ENCODE peak calls at places on chromosomes 7 and 10, in six cellular contexts. One of them, this sample, is unnamed.

GRCh38 chr10:126191192-126191591 is 197.1 kb downstream of the ADAM12 start:
- DNase-seq in HT1080: no peak
- DNase-seq in M059J: peak
- DNase-seq in occipital lobe: no peak
- DNase-seq in stimulated activated CD4-positive, alpha-beta T cell treated with anti-CD3 and anti-CD28 coated beads, TNF-alpha, amount 100 ng/mL, for 1 hour: no peak
- DNase-seq in osteocyte: no peak
- DNase-seq in this sample: no peak

GRCh38 chr7:16718111-16718656 is 35.4 kb upstream of the TSPAN13 start:
- DNase-seq in HT1080: no peak
- DNase-seq in M059J: no peak
- DNase-seq in occipital lobe: no peak
- DNase-seq in stimulated activated CD4-positive, alpha-beta T cell treated with anti-CD3 and anti-CD28 coated beads, TNF-alpha, amount 100 ng/mL, for 1 hour: no peak
- DNase-seq in osteocyte: no peak
- DNase-seq in this sample: no peak

GRCh38 chr10:91298224-91298862 is 77.9 kb downstream of the PCGF5 start:
- DNase-seq in HT1080: peak
- DNase-seq in M059J: peak
- DNase-seq in occipital lobe: peak
- DNase-seq in stimulated activated CD4-positive, alpha-beta T cell treated with anti-CD3 and anti-CD28 coated beads, TNF-alpha, amount 100 ng/mL, for 1 hour: peak
- DNase-seq in osteocyte: peak
- DNase-seq in this sample: peak

GRCh38 chr10:35870665-35871310 is 228.7 kb upstream of the FZD8 start:
- DNase-seq in HT1080: no peak
- DNase-seq in M059J: no peak
- DNase-seq in occipital lobe: no peak
- DNase-seq in stimulated activated CD4-positive, alpha-beta T cell treated with anti-CD3 and anti-CD28 coated beads, TNF-alpha, amount 100 ng/mL, for 1 hour: no peak
- DNase-seq in osteocyte: no peak
- DNase-seq in this sample: no peak

GRCh38 chr10:13346912-13347234 is 1.2 kb downstream of the SEPHS1 start:
- DNase-seq in HT1080: no peak
- DNase-seq in M059J: peak
- DNase-seq in occipital lobe: no peak
- DNase-seq in stimulated activated CD4-positive, alpha-beta T cell treated with anti-CD3 and anti-CD28 coated beads, TNF-alpha, amount 100 ng/mL, for 1 hour: no peak
- DNase-seq in osteocyte: no peak
- DNase-seq in this sample: no peak

GRCh38 chr10:93565421-93565820 is 1.0 kb upstream of the FFAR4 start:
- DNase-seq in HT1080: no peak
- DNase-seq in M059J: no peak
- DNase-seq in occipital lobe: no peak
- DNase-seq in stimulated activated CD4-positive, alpha-beta T cell treated with anti-CD3 and anti-CD28 coated beads, TNF-alpha, amount 100 ng/mL, for 1 hour: no peak
- DNase-seq in osteocyte: no peak
- DNase-seq in this sample: no peak

GRCh38 chr7:36154255-36155212 is 1.5 kb downstream of the EEPD1 start:
- DNase-seq in HT1080: no peak
- DNase-seq in M059J: no peak
- DNase-seq in occipital lobe: no peak
- DNase-seq in stimulated activated CD4-positive, alpha-beta T cell treated with anti-CD3 and anti-CD28 coated beads, TNF-alpha, amount 100 ng/mL, for 1 hour: no peak
- DNase-seq in osteocyte: no peak
- DNase-seq in this sample: no peak

GRCh38 chr10:114631678-114632417 is 26.2 kb downstream of the ABLIM1 start:
- DNase-seq in HT1080: no peak
- DNase-seq in M059J: peak
- DNase-seq in occipital lobe: no peak
- DNase-seq in stimulated activated CD4-positive, alpha-beta T cell treated with anti-CD3 and anti-CD28 coated beads, TNF-alpha, amount 100 ng/mL, for 1 hour: no peak
- DNase-seq in osteocyte: peak
- DNase-seq in this sample: peak

GRCh38 chr10:120460191-120460590 is 3.2 kb downstream of the PLPP4 start:
- DNase-seq in HT1080: peak
- DNase-seq in M059J: peak
- DNase-seq in occipital lobe: no peak
- DNase-seq in stimulated activated CD4-positive, alpha-beta T cell treated with anti-CD3 and anti-CD28 coated beads, TNF-alpha, amount 100 ng/mL, for 1 hour: no peak
- DNase-seq in osteocyte: no peak
- DNase-seq in this sample: no peak

GRCh38 chr7:120991570-120991969 is 3.1 kb downstream of the CPED1 start:
- DNase-seq in HT1080: peak
- DNase-seq in M059J: peak
- DNase-seq in occipital lobe: no peak
- DNase-seq in stimulated activated CD4-positive, alpha-beta T cell treated with anti-CD3 and anti-CD28 coated beads, TNF-alpha, amount 100 ng/mL, for 1 hour: no peak
- DNase-seq in osteocyte: no peak
- DNase-seq in this sample: no peak

GRCh38 chr10:80148166-80148805 is 15.8 kb downstream of the PLAC9 start:
- DNase-seq in HT1080: no peak
- DNase-seq in M059J: no peak
- DNase-seq in occipital lobe: no peak
- DNase-seq in stimulated activated CD4-positive, alpha-beta T cell treated with anti-CD3 and anti-CD28 coated beads, TNF-alpha, amount 100 ng/mL, for 1 hour: no peak
- DNase-seq in osteocyte: no peak
- DNase-seq in this sample: no peak

GRCh38 chr10:71608863-71609768 is 110.5 kb downstream of the C10orf105 start:
- DNase-seq in HT1080: peak
- DNase-seq in M059J: peak
- DNase-seq in occipital lobe: peak
- DNase-seq in stimulated activated CD4-positive, alpha-beta T cell treated with anti-CD3 and anti-CD28 coated beads, TNF-alpha, amount 100 ng/mL, for 1 hour: peak
- DNase-seq in osteocyte: peak
- DNase-seq in this sample: peak

GRCh38 chr10:57638411-57638810 is 629.3 kb downstream of the IPMK start:
- DNase-seq in HT1080: no peak
- DNase-seq in M059J: no peak
- DNase-seq in occipital lobe: no peak
- DNase-seq in stimulated activated CD4-positive, alpha-beta T cell treated with anti-CD3 and anti-CD28 coated beads, TNF-alpha, amount 100 ng/mL, for 1 hour: no peak
- DNase-seq in osteocyte: no peak
- DNase-seq in this sample: no peak

GRCh38 chr10:3814832-3815209 is 29.8 kb upstream of the KLF6 start:
- DNase-seq in HT1080: no peak
- DNase-seq in M059J: no peak
- DNase-seq in occipital lobe: no peak
- DNase-seq in stimulated activated CD4-positive, alpha-beta T cell treated with anti-CD3 and anti-CD28 coated beads, TNF-alpha, amount 100 ng/mL, for 1 hour: no peak
- DNase-seq in osteocyte: no peak
- DNase-seq in this sample: no peak

GRCh38 chr7:114889646-114890285 is 32.1 kb upstream of the MDFIC start:
- DNase-seq in HT1080: peak
- DNase-seq in M059J: peak
- DNase-seq in occipital lobe: no peak
- DNase-seq in stimulated activated CD4-positive, alpha-beta T cell treated with anti-CD3 and anti-CD28 coated beads, TNF-alpha, amount 100 ng/mL, for 1 hour: no peak
- DNase-seq in osteocyte: no peak
- DNase-seq in this sample: peak

GRCh38 chr10:50917486-50917885 is 32.1 kb upstream of the A1CF start:
- DNase-seq in HT1080: peak
- DNase-seq in M059J: peak
- DNase-seq in occipital lobe: no peak
- DNase-seq in stimulated activated CD4-positive, alpha-beta T cell treated with anti-CD3 and anti-CD28 coated beads, TNF-alpha, amount 100 ng/mL, for 1 hour: no peak
- DNase-seq in osteocyte: no peak
- DNase-seq in this sample: no peak

GRCh38 chr7:28595081-28595480 is 182.8 kb downstream of the CREB5 start:
- DNase-seq in HT1080: no peak
- DNase-seq in M059J: no peak
- DNase-seq in occipital lobe: no peak
- DNase-seq in stimulated activated CD4-positive, alpha-beta T cell treated with anti-CD3 and anti-CD28 coated beads, TNF-alpha, amount 100 ng/mL, for 1 hour: no peak
- DNase-seq in osteocyte: no peak
- DNase-seq in this sample: no peak

GRCh38 chr7:21572914-21573313 is 30.1 kb downstream of the DNAH11 start:
- DNase-seq in HT1080: no peak
- DNase-seq in M059J: peak
- DNase-seq in occipital lobe: no peak
- DNase-seq in stimulated activated CD4-positive, alpha-beta T cell treated with anti-CD3 and anti-CD28 coated beads, TNF-alpha, amount 100 ng/mL, for 1 hour: no peak
- DNase-seq in osteocyte: no peak
- DNase-seq in this sample: no peak

GRCh38 chr10:72875250-72876055 is 18.1 kb upstream of the OIT3 start:
- DNase-seq in HT1080: peak
- DNase-seq in M059J: peak
- DNase-seq in occipital lobe: no peak
- DNase-seq in stimulated activated CD4-positive, alpha-beta T cell treated with anti-CD3 and anti-CD28 coated beads, TNF-alpha, amount 100 ng/mL, for 1 hour: no peak
- DNase-seq in osteocyte: no peak
- DNase-seq in this sample: no peak

GRCh38 chr7:108417926-108418325 is 38.3 kb downstream of the NRCAM start:
- DNase-seq in HT1080: peak
- DNase-seq in M059J: peak
- DNase-seq in occipital lobe: no peak
- DNase-seq in stimulated activated CD4-positive, alpha-beta T cell treated with anti-CD3 and anti-CD28 coated beads, TNF-alpha, amount 100 ng/mL, for 1 hour: no peak
- DNase-seq in osteocyte: no peak
- DNase-seq in this sample: no peak